ENCODE peak calls at places on chromosomes 16 and 17, in eight cellular contexts. U is cardiac muscle cell, P is A549, X is foreskin keratinocyte, M is mammary epithelial cell, K is esophagus squamous epithelium, E is neural progenitor cell, R is IMR-90. V is an unnamed sample. For H3K4me1, the result is how much of the 10 kb centered on the place peaks cover.

GRCh38 chr16:73152731-73153130 is 104.8 kb upstream of the ZFHX3 start:
- DNase-seq in E (peak), M (no peak), U (peak), R (no peak), P (no peak), X (no peak), K (no peak), V (no peak)

GRCh38 chr16:75494696-75495601 is at the start of gene CHST6:
- DNase-seq in X (no peak), K (no peak), R (no peak), M (peak), E (peak), P (peak), U (peak), V (no peak)

GRCh38 chr16:50555892-50556673 is 7.9 kb downstream of the NKD1 start:
- DNase-seq in X (no peak), P (no peak), U (no peak), R (no peak), K (no peak), M (no peak), E (no peak), V (no peak)

GRCh38 chr16:30677931-30678585 is 19.8 kb downstream of the FBRS start:
- DNase-seq in U (no peak), M (no peak), R (no peak), K (no peak), X (no peak), P (no peak), E (peak), V (no peak)

GRCh38 chr17:56694825-56695224 is 101.3 kb downstream of the NOG start:
- DNase-seq in R (peak), X (no peak), M (no peak), P (no peak), U (no peak), K (no peak), E (no peak), V (no peak)

GRCh38 chr17:41613277-41614082 is 913 bp upstream of the KRT16 start:
- DNase-seq in E (no peak), M (no peak), K (no peak), R (no peak), P (no peak), X (no peak), U (no peak), V (no peak)

GRCh38 chr17:49646391-49647255 is 31.3 kb downstream of the SPOP start:
- DNase-seq in P (peak), U (peak), E (no peak), X (peak), K (no peak), M (peak), R (peak), V (peak)

GRCh38 chr17:48333034-48333491 is 97.0 kb downstream of the SKAP1 start:
- DNase-seq in P (no peak), M (peak), U (peak), X (peak), K (no peak), R (peak), E (no peak), V (no peak)

GRCh38 chr17:29622337-29623282 is at the start of gene CORO6:
- DNase-seq in R (peak), U (peak), M (no peak), X (no peak), K (no peak), P (peak), E (peak), V (no peak)

GRCh38 chr16:49620158-49620867 is 235.6 kb downstream of the ZNF423 start:
- DNase-seq in P (peak), X (no peak), R (peak), M (no peak), E (no peak), K (no peak), U (peak), V (peak)

GRCh38 chr16:12206031-12206748 is 229.7 kb downstream of the SNX29 start:
- DNase-seq in R (no peak), M (no peak), U (no peak), K (no peak), X (no peak), E (no peak), P (no peak), V (no peak)

GRCh38 chr17:32928527-32929287 is 754 bp downstream of the TMEM98 start:
- DNase-seq in M (no peak), U (peak), R (peak), K (no peak), P (no peak), X (no peak), E (no peak), V (no peak)

GRCh38 chr16:4272114-4272954 is 489 bp downstream of the TFAP4 start:
- DNase-seq in K (no peak), R (no peak), E (peak), M (peak), X (no peak), P (peak), U (peak), V (no peak)

GRCh38 chr16:6573577-6573976 is 759.1 kb upstream of the RBFOX1 start:
- DNase-seq in M (no peak), X (no peak), U (no peak), E (peak), K (no peak), P (no peak), R (no peak), V (no peak)

GRCh38 chr16:77946834-77947233 is 75.5 kb upstream of the CLEC3A start:
- DNase-seq in K (no peak), U (peak), R (peak), E (peak), X (no peak), P (no peak), M (no peak), V (no peak)

GRCh38 chr17:42279776-42280630 is 3.8 kb upstream of the STAT5B start:
- DNase-seq in K (no peak), X (no peak), M (no peak), R (no peak), P (no peak), E (no peak), U (no peak), V (no peak)

DNA sequence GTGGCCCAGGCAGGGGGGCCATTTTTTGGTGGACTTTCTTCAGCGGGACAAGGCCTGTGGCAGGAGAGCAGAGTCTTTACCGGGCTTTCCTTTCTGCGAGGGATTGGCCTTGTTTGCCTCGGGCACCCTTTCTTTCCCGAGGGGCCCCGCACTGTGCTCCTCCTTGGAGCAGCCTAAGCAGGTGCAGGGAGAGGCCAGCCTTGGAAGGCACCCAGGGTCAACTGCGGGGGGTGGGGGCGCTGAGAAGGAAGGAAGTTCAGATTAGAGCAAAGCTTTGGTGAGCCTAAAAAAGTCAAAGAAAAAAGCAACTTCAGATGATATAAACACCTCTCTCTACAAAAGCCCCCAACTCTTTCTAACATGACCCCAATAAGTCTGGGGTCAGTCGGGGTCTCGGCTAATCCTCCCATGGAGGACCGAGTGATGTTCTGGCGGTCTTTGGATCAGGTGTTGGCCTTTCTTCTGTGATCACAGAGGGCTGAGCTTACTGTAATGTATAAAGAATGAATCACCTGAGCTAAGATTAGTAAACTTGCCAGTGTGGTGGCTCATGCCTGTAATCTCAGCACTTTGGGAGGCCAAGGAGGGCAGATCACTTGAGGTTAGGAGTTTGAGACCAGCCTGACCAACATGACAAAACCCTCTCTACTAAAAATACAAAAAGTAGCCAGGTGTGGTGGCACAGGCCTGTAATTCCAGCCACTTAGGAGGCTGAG is 63.0 kb downstream of the PGS1 start:
- DNase-seq in U (no peak), R (no peak), K (no peak), X (peak), M (no peak), E (no peak), P (no peak), V (no peak)
- H3K4me1 ChIP-seq in U (under half), R (under half), K (under half), X (under half), M (under half), E (under half), P (under half), V (under half)

GRCh38 chr16:88610080-88610479 is 28.3 kb upstream of the IL17C start:
- DNase-seq in U (no peak), X (no peak), E (peak), P (no peak), M (no peak), R (no peak), K (no peak), V (no peak)
- TF ChIP-seq CTCF in U (no peak), X (no peak), E (peak), P (no peak), M (no peak), R (peak), K (peak), V (no peak)

GRCh38 chr17:61338874-61339478 is 60.7 kb upstream of the TBX2 start:
- DNase-seq in P (no peak), U (peak), E (no peak), X (no peak), M (no peak), R (no peak), K (no peak), V (no peak)
- H3K4me1 ChIP-seq in P (under half), U (under half), E (under half), X (under half), M (under half), R (under half), K (under half), V (under half)

GRCh38 chr17:72726936-72727335 is 365.6 kb downstream of the SLC39A11 start:
- DNase-seq in P (no peak), M (peak), E (no peak), U (no peak), R (peak), K (no peak), X (no peak), V (no peak)
- TF ChIP-seq CTCF in P (no peak), M (no peak), E (no peak), U (no peak), R (peak), K (no peak), X (peak), V (no peak)

DNA sequence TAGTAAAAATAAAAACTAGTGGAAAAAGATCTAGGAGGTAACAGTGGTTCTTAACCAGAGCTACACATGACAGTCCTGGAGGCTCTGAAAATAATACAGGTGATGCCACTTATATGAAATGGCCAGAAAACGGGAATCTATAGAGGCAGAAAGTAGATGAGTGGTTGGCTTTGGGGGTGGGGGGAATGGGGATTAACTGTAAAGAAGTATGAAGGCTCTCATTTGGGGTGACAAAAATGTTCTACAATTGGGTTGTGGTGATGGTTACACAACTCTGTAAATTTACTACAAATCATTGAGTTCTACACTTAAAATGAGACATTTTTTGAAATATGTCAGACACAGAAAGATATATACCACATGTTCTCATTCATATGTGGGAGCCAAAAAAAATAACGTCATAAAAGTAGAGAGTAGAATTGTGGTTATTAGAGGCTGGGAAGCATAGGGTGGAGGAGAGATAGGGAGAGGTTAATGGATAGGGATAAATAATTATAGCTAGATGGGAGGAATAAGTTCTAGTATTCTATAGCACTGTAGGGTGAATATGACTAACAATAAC is 25.7 kb downstream of the ARHGAP17 start:
- DNase-seq in K (no peak), P (no peak), M (no peak), E (no peak), X (no peak), U (peak), R (peak), V (no peak)
- H3K4me1 ChIP-seq in K (half or more), P (half or more), M (under half), E (under half), X (under half), U (under half), R (under half), V (half or more)

V was measured in RWPE2.